ENCODE peak calls at places on chromosomes 5 and 9, in four cellular contexts. One of them, this sample, is unnamed.

GRCh38 chr5:142821733-142822487 is 51.7 kb downstream of the ARHGAP26 start:
- DNase-seq in HepG2: peak; percentile 85
- DNase-seq in K562: no peak
- DNase-seq in GM12878: no peak
- DNase-seq in this sample: no peak

GRCh38 chr9:22039258-22039657 is 30.2 kb upstream of the CDKN2B start:
- DNase-seq in K562: no peak
- DNase-seq in GM12878: no peak
- DNase-seq in HepG2: peak; percentile 7
- DNase-seq in this sample: no peak

GRCh38 chr5:68011801-68012200 is 203.8 kb upstream of the PIK3R1 start:
- DNase-seq in GM12878: no peak
- DNase-seq in K562: no peak
- DNase-seq in HepG2: no peak
- DNase-seq in this sample: no peak

GRCh38 chr9:99820330-99821186 is 1.1 kb upstream of the NR4A3 start:
- DNase-seq in K562: peak; percentile 24
- DNase-seq in GM12878: no peak
- DNase-seq in HepG2: peak; percentile 47
- DNase-seq in this sample: no peak

GRCh38 chr5:165460911-165461310 is 1955.5 kb downstream of the MAT2B start:
- DNase-seq in K562: no peak
- DNase-seq in HepG2: no peak
- DNase-seq in GM12878: no peak
- DNase-seq in this sample: no peak

GRCh38 chr5:81140461-81140860 is 92.7 kb upstream of the CKMT2 start:
- DNase-seq in K562: no peak
- DNase-seq in GM12878: no peak
- DNase-seq in HepG2: no peak
- DNase-seq in this sample: no peak

GRCh38 chr5:93620487-93621339 is 37.7 kb downstream of the NR2F1 start:
- DNase-seq in HepG2: peak; percentile 50
- DNase-seq in K562: no peak
- DNase-seq in GM12878: no peak
- DNase-seq in this sample: peak; percentile 78

GRCh38 chr9:38057416-38058195 is 11.4 kb downstream of the SHB start:
- DNase-seq in HepG2: no peak
- DNase-seq in GM12878: no peak
- DNase-seq in K562: no peak
- DNase-seq in this sample: no peak

GRCh38 chr9:96256800-96257199 is 45.2 kb downstream of the HSD17B3 start:
- DNase-seq in GM12878: no peak
- DNase-seq in HepG2: peak; percentile 12
- DNase-seq in K562: peak; percentile 85
- DNase-seq in this sample: no peak

GRCh38 chr5:132785355-132785754 is 8.3 kb upstream of the SEPTIN8 start:
- DNase-seq in HepG2: no peak
- DNase-seq in K562: no peak
- DNase-seq in GM12878: no peak
- DNase-seq in this sample: no peak

GRCh38 chr5:10133830-10134229 is 115.9 kb downstream of the ATPSCKMT start:
- DNase-seq in GM12878: no peak
- DNase-seq in HepG2: no peak
- DNase-seq in K562: no peak
- DNase-seq in this sample: no peak

GRCh38 chr5:100903036-100903887 is at the start of gene ST8SIA4:
- DNase-seq in K562: peak; percentile 39
- DNase-seq in HepG2: no peak
- DNase-seq in GM12878: peak; percentile 95
- DNase-seq in this sample: peak; percentile 63

GRCh38 chr5:132962429-132962928 is 955 bp downstream of the AFF4 start:
- DNase-seq in K562: peak; percentile 47
- DNase-seq in GM12878: no peak
- DNase-seq in HepG2: peak; percentile 34
- DNase-seq in this sample: peak; percentile 31

GRCh38 chr9:31519424-31519823 is 865.0 kb upstream of the ACO1 start:
- DNase-seq in HepG2: no peak
- DNase-seq in GM12878: no peak
- DNase-seq in K562: no peak
- DNase-seq in this sample: no peak

GRCh38 chr5:17304282-17304681 is 86.9 kb downstream of the BASP1 start:
- DNase-seq in K562: no peak
- DNase-seq in HepG2: no peak
- DNase-seq in GM12878: no peak
- DNase-seq in this sample: no peak

GRCh38 chr5:120942551-120942950 is 478.5 kb downstream of the PRR16 start:
- DNase-seq in HepG2: no peak
- DNase-seq in K562: no peak
- DNase-seq in GM12878: no peak
- DNase-seq in this sample: no peak

GRCh38 chr9:91146391-91147019 is 215.2 kb downstream of the AUH start:
- DNase-seq in GM12878: no peak
- DNase-seq in HepG2: no peak
- DNase-seq in K562: no peak
- DNase-seq in this sample: no peak

GRCh38 chr5:131270809-131271208 is 7.0 kb downstream of the CDC42SE2 start:
- DNase-seq in K562: no peak
- DNase-seq in GM12878: no peak
- DNase-seq in HepG2: no peak
- DNase-seq in this sample: no peak

GRCh38 chr5:176620333-176620981 is 9.9 kb downstream of the SNCB start:
- DNase-seq in HepG2: no peak
- DNase-seq in K562: peak; percentile 54
- DNase-seq in GM12878: no peak
- DNase-seq in this sample: no peak

GRCh38 chr9:93156475-93157008 is 22.5 kb upstream of the NINJ1 start:
- DNase-seq in HepG2: no peak
- DNase-seq in K562: no peak
- DNase-seq in GM12878: peak; percentile 48
- DNase-seq in this sample: no peak

GRCh38 chr5:12772276-12772675 is 868.0 kb upstream of the CTNND2 start:
- DNase-seq in HepG2: no peak
- DNase-seq in K562: peak; percentile 25
- DNase-seq in GM12878: no peak
- DNase-seq in this sample: no peak

GRCh38 chr9:68794898-68795297 is 89.9 kb downstream of the PIP5K1B start:
- DNase-seq in GM12878: no peak
- DNase-seq in K562: no peak
- DNase-seq in HepG2: no peak
- DNase-seq in this sample: no peak

GRCh38 chr5:6781711-6782110 is 68.5 kb downstream of the TENT4A start:
- DNase-seq in GM12878: no peak
- DNase-seq in K562: no peak
- DNase-seq in HepG2: no peak
- DNase-seq in this sample: no peak

GRCh38 chr5:37039824-37040223 is 163.3 kb downstream of the NIPBL start:
- DNase-seq in GM12878: no peak
- DNase-seq in HepG2: no peak
- DNase-seq in K562: no peak
- DNase-seq in this sample: no peak

GRCh38 chr5:79561525-79561893 is 47.6 kb upstream of the HOMER1 start:
- DNase-seq in GM12878: no peak
- DNase-seq in HepG2: no peak
- DNase-seq in K562: no peak
- DNase-seq in this sample: no peak

GRCh38 chr5:55344392-55344992 is 36.7 kb downstream of the MTREX start:
- DNase-seq in GM12878: no peak
- DNase-seq in K562: peak; percentile 30
- DNase-seq in HepG2: peak; percentile 52
- DNase-seq in this sample: peak; percentile 34
- TF ChIP-seq SP1 in GM12878: no peak
- TF ChIP-seq SP1 in K562: no peak
- TF ChIP-seq SP1 in HepG2: no peak
- TF ChIP-seq SP1 in this sample: no peak

GRCh38 chr5:138975098-138975847 is 100.1 kb upstream of the LRRTM2 start:
- DNase-seq in GM12878: no peak
- DNase-seq in K562: peak; percentile 34
- DNase-seq in HepG2: no peak
- DNase-seq in this sample: no peak

GRCh38 chr5:138978085-138978484 is 103.0 kb upstream of the LRRTM2 start:
- DNase-seq in HepG2: no peak
- DNase-seq in GM12878: no peak
- DNase-seq in K562: no peak
- DNase-seq in this sample: no peak

GRCh38 chr5:138972230-138972629 is 97.1 kb upstream of the LRRTM2 start:
- DNase-seq in K562: no peak
- DNase-seq in GM12878: no peak
- DNase-seq in HepG2: no peak
- DNase-seq in this sample: no peak

GRCh38 chr5:138972836-138973235 is 97.7 kb upstream of the LRRTM2 start:
- DNase-seq in HepG2: no peak
- DNase-seq in K562: no peak
- DNase-seq in GM12878: no peak
- DNase-seq in this sample: no peak

GRCh38 chr5:138974227-138975063 is 99.3 kb upstream of the LRRTM2 start:
- DNase-seq in HepG2: no peak
- DNase-seq in GM12878: no peak
- DNase-seq in K562: peak; percentile 66
- DNase-seq in this sample: no peak
- TF ChIP-seq FOXM1 in HepG2: no peak
- TF ChIP-seq FOXM1 in GM12878: no peak
- TF ChIP-seq FOXM1 in K562: no peak
- TF ChIP-seq FOXM1 in this sample: no peak

GRCh38 chr9:5450360-5451051 is at the start of gene CD274:
- DNase-seq in HepG2: peak; percentile 85
- DNase-seq in K562: peak; percentile 73
- DNase-seq in GM12878: no peak
- DNase-seq in this sample: peak; percentile 63

GRCh38 chr9:5452286-5452609 is 1.9 kb downstream of the CD274 start:
- DNase-seq in GM12878: no peak
- DNase-seq in HepG2: no peak
- DNase-seq in K562: no peak
- DNase-seq in this sample: no peak

GRCh38 chr9:5455181-5455580 is 4.8 kb downstream of the CD274 start:
- DNase-seq in GM12878: no peak
- DNase-seq in K562: no peak
- DNase-seq in HepG2: no peak
- DNase-seq in this sample: no peak

GRCh38 chr9:5453004-5453403 is 2.7 kb downstream of the CD274 start:
- DNase-seq in GM12878: no peak
- DNase-seq in HepG2: no peak
- DNase-seq in K562: no peak
- DNase-seq in this sample: no peak

GRCh38 chr9:5453673-5454072 is 3.3 kb downstream of the CD274 start:
- DNase-seq in GM12878: no peak
- DNase-seq in K562: no peak
- DNase-seq in HepG2: no peak
- DNase-seq in this sample: no peak
- TF ChIP-seq SP1 in GM12878: no peak
- TF ChIP-seq SP1 in K562: no peak
- TF ChIP-seq SP1 in HepG2: no peak
- TF ChIP-seq SP1 in this sample: no peak

GRCh38 chr9:77384406-77384805 is 207.1 kb downstream of the VPS13A start:
- DNase-seq in K562: no peak
- DNase-seq in HepG2: no peak
- DNase-seq in GM12878: no peak
- DNase-seq in this sample: no peak
- TF ChIP-seq FOXM1 in K562: no peak
- TF ChIP-seq FOXM1 in HepG2: no peak
- TF ChIP-seq FOXM1 in GM12878: no peak
- TF ChIP-seq FOXM1 in this sample: no peak

GRCh38 chr9:16461231-16461840 is 409.1 kb downstream of the BNC2 start:
- DNase-seq in HepG2: no peak
- DNase-seq in K562: no peak
- DNase-seq in GM12878: peak; percentile 37
- DNase-seq in this sample: no peak

GRCh38 chr9:16460711-16461110 is 409.8 kb downstream of the BNC2 start:
- DNase-seq in K562: no peak
- DNase-seq in HepG2: no peak
- DNase-seq in GM12878: no peak
- DNase-seq in this sample: no peak

GRCh38 chr9:16461851-16462250 is 408.6 kb downstream of the BNC2 start:
- DNase-seq in K562: no peak
- DNase-seq in GM12878: no peak
- DNase-seq in HepG2: no peak
- DNase-seq in this sample: no peak

GRCh38 chr9:16459421-16460148 is 410.9 kb downstream of the BNC2 start:
- DNase-seq in K562: no peak
- DNase-seq in GM12878: no peak
- DNase-seq in HepG2: no peak
- DNase-seq in this sample: no peak

DNA sequence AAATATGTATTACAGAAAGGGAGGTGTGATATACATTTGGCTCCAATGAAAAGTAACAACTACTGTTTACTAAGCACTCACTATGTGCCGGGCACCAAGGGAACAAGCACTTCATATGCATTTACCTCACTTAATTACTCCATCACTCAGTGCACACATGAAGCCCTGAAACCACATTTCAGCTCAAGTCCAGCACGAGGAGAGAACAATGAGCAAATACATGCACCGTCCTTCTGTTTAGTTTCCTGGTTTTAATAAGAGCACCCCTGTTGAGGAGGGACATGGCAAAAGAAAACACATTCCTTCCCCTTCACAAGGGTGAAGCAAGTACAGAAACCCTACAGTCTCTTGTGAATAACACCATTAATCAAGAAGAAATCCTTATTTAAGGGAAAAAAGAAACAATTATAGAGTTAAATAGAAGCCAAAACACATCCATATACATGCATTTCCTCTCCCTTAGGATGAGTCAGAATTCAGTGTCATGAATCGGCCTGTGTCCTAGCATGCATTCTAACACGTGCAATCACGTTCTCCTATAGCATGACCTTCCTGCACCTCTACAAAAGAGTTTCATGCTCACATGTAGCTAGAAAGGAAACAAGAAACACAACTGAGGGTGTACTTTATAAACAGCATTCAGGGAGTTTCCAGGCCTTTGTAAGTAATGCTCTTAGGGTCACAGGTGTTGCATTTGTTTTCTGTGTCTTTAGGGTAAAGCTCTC is 411.6 kb downstream of the BNC2 start:
- DNase-seq in K562: no peak
- DNase-seq in HepG2: no peak
- DNase-seq in GM12878: peak; percentile 76
- DNase-seq in this sample: no peak
- TF ChIP-seq SP1 in K562: no peak
- TF ChIP-seq SP1 in HepG2: no peak
- TF ChIP-seq SP1 in GM12878: no peak
- TF ChIP-seq SP1 in this sample: no peak

DNA sequence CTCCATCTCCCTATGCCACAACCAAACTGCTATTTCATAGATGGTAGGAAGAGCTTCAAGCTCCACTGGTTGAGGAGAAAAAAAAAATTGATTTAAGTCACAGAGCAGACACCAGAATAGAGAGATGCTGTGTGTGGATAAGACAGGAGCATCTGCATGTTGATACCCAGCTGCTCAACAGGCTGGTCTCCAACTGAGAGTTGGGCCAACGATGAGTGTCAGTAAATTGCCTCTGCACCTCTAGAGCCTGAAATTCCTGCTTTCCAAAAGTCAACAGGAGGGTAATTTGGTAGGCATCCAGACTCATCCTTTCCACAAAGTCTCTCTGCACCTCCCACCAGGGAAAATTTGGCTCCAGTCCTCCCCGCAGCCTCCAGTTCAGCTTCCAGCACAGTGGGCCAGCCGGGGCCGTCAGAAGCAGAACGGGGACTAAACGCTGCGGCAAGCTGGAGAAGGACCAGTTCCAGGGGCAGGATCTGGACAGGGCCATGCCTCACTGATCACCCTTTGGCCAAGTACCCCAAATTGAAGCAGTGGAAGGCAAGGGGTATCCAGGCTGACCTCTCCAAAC is 136.9 kb downstream of the RFK start:
- DNase-seq in K562: no peak
- DNase-seq in GM12878: no peak
- DNase-seq in HepG2: no peak
- DNase-seq in this sample: no peak
- TF ChIP-seq FOXM1 in K562: no peak
- TF ChIP-seq FOXM1 in GM12878: no peak
- TF ChIP-seq FOXM1 in HepG2: no peak
- TF ChIP-seq FOXM1 in this sample: no peak

This sample was measured in HEK293T.